ENCODE peak calls at places on chromosomes 16 and 17, in eight cellular contexts. N is bronchial epithelial cell, T is AG04450, D is glutamatergic neuron, E is astrocyte, M is fibroblast of mammary gland, X is MM.1S, C is PC-3. L is an unnamed sample.
A peak's percentile ranks its signal among the peaks of the same experiment; 100 is the strongest.

GRCh38 chr17:67377727-67378443 is 804 bp downstream of the PITPNC1 start:
- DNase-seq in D (peak; percentile 72), M (no peak), T (no peak), N (peak; percentile 24), C (peak; percentile 52), E (peak; percentile 26), X (peak; percentile 50), L (peak; percentile 57)

GRCh38 chr17:33049781-33050414 is 58.3 kb downstream of the SPACA3 start:
- DNase-seq in M (peak; percentile 55), D (peak; percentile 68), N (peak; percentile 44), X (peak; percentile 27), C (peak; percentile 56), T (no peak), E (peak; percentile 8), L (no peak)

GRCh38 chr17:59618894-59619312 is 792 bp upstream of the CLTC start:
- DNase-seq in X (peak; percentile 92), E (no peak), D (no peak), M (no peak), N (no peak), T (no peak), C (no peak), L (no peak)

GRCh38 chr17:61459434-61459809 is 7.2 kb downstream of the TBX4 start:
- DNase-seq in M (no peak), C (no peak), X (no peak), D (no peak), E (no peak), N (no peak), T (no peak), L (no peak)

GRCh38 chr16:4917117-4917516 is 19.8 kb downstream of the PPL start:
- DNase-seq in M (peak; percentile 69), N (peak; percentile 45), C (peak; percentile 46), E (peak; percentile 72), D (no peak), T (no peak), X (no peak), L (no peak)

GRCh38 chr16:648071-648785 is 937 bp upstream of the WDR90 start:
- DNase-seq in C (no peak), D (no peak), M (no peak), T (no peak), N (peak; percentile 20), E (no peak), X (peak; percentile 81), L (no peak)

GRCh38 chr17:14552311-14552710 is 251.4 kb downstream of the HS3ST3B1 start:
- DNase-seq in D (no peak), C (no peak), M (no peak), T (no peak), X (no peak), N (no peak), E (no peak), L (no peak)

GRCh38 chr16:48912360-48912759 is 302.4 kb upstream of the N4BP1 start:
- DNase-seq in C (peak; percentile 16), E (no peak), X (peak; percentile 19), N (no peak), T (no peak), M (no peak), D (no peak), L (no peak)

GRCh38 chr16:66623755-66624154 is 19.3 kb downstream of the CMTM3 start:
- DNase-seq in M (peak; percentile 25), X (no peak), D (no peak), N (no peak), C (no peak), E (no peak), T (no peak), L (no peak)

GRCh38 chr17:81834831-81835267 is at the start of gene PPP1R27:
- DNase-seq in N (no peak), E (no peak), C (no peak), M (no peak), T (no peak), D (no peak), X (no peak), L (no peak)

GRCh38 chr17:39235555-39236221 is 9.9 kb upstream of the STAC2 start:
- DNase-seq in X (peak; percentile 74), C (peak; percentile 51), M (peak; percentile 67), E (peak; percentile 35), D (peak; percentile 67), T (no peak), N (peak; percentile 57), L (no peak)

GRCh38 chr17:60102632-60103047 is 23.9 kb upstream of the HEATR6 start:
- DNase-seq in D (no peak), C (no peak), M (peak; percentile 71), N (peak; percentile 63), E (peak; percentile 52), T (no peak), X (no peak), L (peak; percentile 43)

GRCh38 chr17:883586-883962 is 96.0 kb downstream of the NXN start:
- DNase-seq in E (no peak), C (no peak), N (no peak), M (no peak), D (no peak), T (no peak), X (no peak), L (no peak)

GRCh38 chr16:19236561-19236960 is 49.0 kb upstream of the CLEC19A start:
- DNase-seq in C (peak; percentile 82), M (no peak), D (no peak), E (no peak), T (no peak), X (no peak), N (no peak), L (no peak)

GRCh38 chr17:39810939-39811728 is 53.0 kb downstream of the IKZF3 start:
- DNase-seq in C (no peak), M (no peak), T (no peak), E (no peak), D (no peak), N (no peak), X (no peak), L (no peak)

GRCh38 chr16:11550651-11551498 is 35.8 kb downstream of the LITAF start:
- DNase-seq in N (no peak), M (no peak), C (no peak), E (no peak), D (no peak), T (no peak), X (no peak), L (no peak)

GRCh38 chr17:47703191-47703591 is 9.2 kb downstream of the TBKBP1 start:
- DNase-seq in T (no peak), X (no peak), D (no peak), E (no peak), M (no peak), N (no peak), C (no peak), L (no peak)

GRCh38 chr17:64515419-64515818 is 8.6 kb downstream of the CEP95 start:
- DNase-seq in E (no peak), X (no peak), C (no peak), N (no peak), T (no peak), M (peak; percentile 48), D (no peak), L (no peak)

GRCh38 chr17:45332989-45333701 is 16.3 kb upstream of the MAP3K14 start:
- DNase-seq in X (no peak), D (no peak), C (peak; percentile 31), M (no peak), N (no peak), E (peak; percentile 35), T (no peak), L (no peak)

GRCh38 chr17:29216181-29216580 is 30.5 kb upstream of the CRYBA1 start:
- DNase-seq in E (no peak), D (no peak), C (no peak), M (no peak), N (no peak), T (no peak), X (no peak), L (no peak)

GRCh38 chr16:72024862-72025382 is 16.4 kb downstream of the DHODH start:
- DNase-seq in D (no peak), N (no peak), T (no peak), X (no peak), C (peak; percentile 3), M (no peak), E (no peak), L (no peak)

GRCh38 chr17:13311301-13311700 is 290.4 kb downstream of the HS3ST3A1 start:
- DNase-seq in E (peak; percentile 82), N (no peak), M (peak; percentile 85), C (no peak), D (no peak), X (no peak), T (no peak), L (no peak)

GRCh38 chr17:49821466-49821865 is 26.4 kb downstream of the TAC4 start:
- DNase-seq in M (no peak), X (no peak), N (no peak), E (no peak), T (no peak), D (no peak), C (no peak), L (no peak)
- TF ChIP-seq CTCF in M (no peak), X (no peak), N (no peak), E (no peak), T (no peak), D (no peak), C (no peak), L (no peak)

GRCh38 chr17:31488982-31489294 is 97.5 kb downstream of the RAB11FIP4 start:
- DNase-seq in X (peak; percentile 7), E (no peak), C (no peak), D (no peak), N (no peak), M (no peak), T (no peak), L (no peak)

GRCh38 chr17:31487063-31487647 is 95.7 kb downstream of the RAB11FIP4 start:
- DNase-seq in E (no peak), C (no peak), N (no peak), M (no peak), D (no peak), T (no peak), X (no peak), L (no peak)

GRCh38 chr17:31488264-31488981 is 96.9 kb downstream of the RAB11FIP4 start:
- DNase-seq in M (no peak), C (peak; percentile 9), N (no peak), X (peak; percentile 34), D (no peak), T (no peak), E (no peak), L (peak; percentile 38)

GRCh38 chr17:31486351-31487062 is 95.0 kb downstream of the RAB11FIP4 start:
- DNase-seq in N (no peak), X (no peak), C (no peak), D (no peak), T (no peak), E (no peak), M (no peak), L (no peak)

GRCh38 chr17:31487648-31488263 is 96.3 kb downstream of the RAB11FIP4 start:
- DNase-seq in C (peak; percentile 90), N (peak; percentile 77), T (no peak), E (no peak), D (peak; percentile 63), M (no peak), X (peak; percentile 97), L (peak; percentile 91)
- TF ChIP-seq CTCF in C (no peak), N (peak; percentile 17), T (no peak), E (no peak), D (no peak), M (no peak), X (no peak), L (no peak)

GRCh38 chr16:22948603-22949368 is 134.8 kb downstream of the HS3ST2 start:
- DNase-seq in N (peak; percentile 71), X (peak; percentile 71), M (peak; percentile 75), C (peak; percentile 68), E (peak; percentile 10), T (peak; percentile 2), D (peak; percentile 81), L (peak; percentile 66)
- TF ChIP-seq CTCF in N (peak; percentile 94), X (peak; percentile 87), M (peak; percentile 82), C (peak; percentile 85), E (peak; percentile 55), T (peak; percentile 57), D (peak; percentile 85), L (peak; percentile 55)

GRCh38 chr16:47036201-47036600 is 62.7 kb upstream of the DNAJA2 start:
- DNase-seq in E (no peak), M (no peak), T (no peak), D (no peak), C (no peak), N (no peak), X (no peak), L (no peak)
- TF ChIP-seq CTCF in E (no peak), M (no peak), T (no peak), D (no peak), C (no peak), N (no peak), X (no peak), L (no peak)

L was measured in lung.